ENCODE peak calls at places on chromosome 21, in four cellular contexts. One of them, this sample, is unnamed.

GRCh38 chr21:28518620-28519019 is 474.1 kb downstream of the LTN1 start:
- DNase-seq in H1: no peak
- DNase-seq in K562: no peak
- DNase-seq in SK-N-SH: no peak
- DNase-seq in this sample: no peak

GRCh38 chr21:46637952-46638746 is 2.7 kb downstream of the PRMT2 start:
- DNase-seq in H1: no peak
- DNase-seq in K562: peak; percentile 58
- DNase-seq in SK-N-SH: no peak
- DNase-seq in this sample: no peak

GRCh38 chr21:38802050-38803026 is 3.4 kb upstream of the ETS2 start:
- DNase-seq in H1: no peak
- DNase-seq in K562: no peak
- DNase-seq in SK-N-SH: no peak
- DNase-seq in this sample: no peak

GRCh38 chr21:42830456-42831455 is 48.6 kb downstream of the WDR4 start:
- DNase-seq in H1: peak; percentile 44
- DNase-seq in K562: no peak
- DNase-seq in SK-N-SH: no peak
- DNase-seq in this sample: no peak

GRCh38 chr21:28336299-28336698 is 656.4 kb downstream of the LTN1 start:
- DNase-seq in H1: no peak
- DNase-seq in K562: no peak
- DNase-seq in SK-N-SH: peak; percentile 22
- DNase-seq in this sample: no peak

GRCh38 chr21:15436031-15436430 is 293.8 kb upstream of the USP25 start:
- DNase-seq in H1: no peak
- DNase-seq in K562: no peak
- DNase-seq in SK-N-SH: no peak
- DNase-seq in this sample: no peak

GRCh38 chr21:31220567-31220966 is 123.5 kb downstream of the TIAM1 start:
- DNase-seq in H1: no peak
- DNase-seq in K562: no peak
- DNase-seq in SK-N-SH: no peak
- DNase-seq in this sample: no peak

GRCh38 chr21:28899744-28900143 is 92.9 kb downstream of the LTN1 start:
- DNase-seq in H1: no peak
- DNase-seq in K562: no peak
- DNase-seq in SK-N-SH: no peak
- DNase-seq in this sample: no peak

GRCh38 chr21:38990424-38990794 is 184.7 kb downstream of the ETS2 start:
- DNase-seq in H1: no peak
- DNase-seq in K562: no peak
- DNase-seq in SK-N-SH: peak; percentile 49
- DNase-seq in this sample: no peak

GRCh38 chr21:31447477-31447876 is 103.4 kb upstream of the TIAM1 start:
- DNase-seq in H1: no peak
- DNase-seq in K562: no peak
- DNase-seq in SK-N-SH: no peak
- DNase-seq in this sample: no peak

GRCh38 chr21:38236232-38236631 is 20.6 kb upstream of the KCNJ15 start:
- DNase-seq in H1: no peak
- DNase-seq in K562: no peak
- DNase-seq in SK-N-SH: no peak
- DNase-seq in this sample: no peak

GRCh38 chr21:14080764-14081096 is 130.0 kb downstream of the LIPI start:
- DNase-seq in H1: no peak
- DNase-seq in K562: no peak
- DNase-seq in SK-N-SH: no peak
- DNase-seq in this sample: no peak

GRCh38 chr21:31530918-31531705 is 128.4 kb upstream of the SOD1 start:
- DNase-seq in H1: no peak
- DNase-seq in K562: no peak
- DNase-seq in SK-N-SH: peak; percentile 77
- DNase-seq in this sample: no peak

GRCh38 chr21:15978158-15978805 is 248.5 kb downstream of the USP25 start:
- DNase-seq in H1: no peak
- DNase-seq in K562: no peak
- DNase-seq in SK-N-SH: peak; percentile 22
- DNase-seq in this sample: no peak

GRCh38 chr21:29077651-29078090 is 4.2 kb upstream of the CCT8 start:
- DNase-seq in H1: no peak
- DNase-seq in K562: no peak
- DNase-seq in SK-N-SH: no peak
- DNase-seq in this sample: no peak

GRCh38 chr21:28215214-28215954 is 777.3 kb downstream of the LTN1 start:
- DNase-seq in H1: no peak
- DNase-seq in K562: no peak
- DNase-seq in SK-N-SH: no peak
- DNase-seq in this sample: no peak

GRCh38 chr21:29145354-29145782 is 14.9 kb downstream of the MAP3K7CL start:
- DNase-seq in H1: no peak
- DNase-seq in K562: no peak
- DNase-seq in SK-N-SH: no peak
- DNase-seq in this sample: no peak

GRCh38 chr21:37873655-37874054 is 42.6 kb downstream of the KCNJ6 start:
- DNase-seq in H1: no peak
- DNase-seq in K562: no peak
- DNase-seq in SK-N-SH: no peak
- DNase-seq in this sample: no peak

GRCh38 chr21:46425566-46425965 is 33.1 kb upstream of the DIP2A start:
- DNase-seq in H1: no peak
- DNase-seq in K562: no peak
- DNase-seq in SK-N-SH: no peak
- DNase-seq in this sample: no peak

GRCh38 chr21:31520506-31521163 is 138.9 kb upstream of the SOD1 start:
- DNase-seq in H1: no peak
- DNase-seq in K562: no peak
- DNase-seq in SK-N-SH: no peak
- DNase-seq in this sample: no peak

GRCh38 chr21:43596616-43597015 is 62.7 kb downstream of the HSF2BP start:
- DNase-seq in H1: no peak
- DNase-seq in K562: no peak
- DNase-seq in SK-N-SH: no peak
- DNase-seq in this sample: no peak

GRCh38 chr21:19565587-19565986 is 1162.0 kb upstream of the TMPRSS15 start:
- DNase-seq in H1: no peak
- DNase-seq in K562: no peak
- DNase-seq in SK-N-SH: no peak
- DNase-seq in this sample: no peak

GRCh38 chr21:43590220-43590619 is 69.1 kb downstream of the HSF2BP start:
- DNase-seq in H1: no peak
- DNase-seq in K562: no peak
- DNase-seq in SK-N-SH: no peak
- DNase-seq in this sample: no peak

GRCh38 chr21:38984982-38985422 is 179.3 kb downstream of the ETS2 start:
- DNase-seq in H1: no peak
- DNase-seq in K562: no peak
- DNase-seq in SK-N-SH: peak; percentile 79
- DNase-seq in this sample: no peak

GRCh38 chr21:25561668-25562641 is 45.3 kb downstream of the MRPL39 start:
- DNase-seq in H1: peak; percentile 79
- DNase-seq in K562: no peak
- DNase-seq in SK-N-SH: peak; percentile 18
- DNase-seq in this sample: peak; percentile 74

GRCh38 chr21:23245231-23245630 is 2247.0 kb downstream of the NCAM2 start:
- DNase-seq in H1: no peak
- DNase-seq in K562: no peak
- DNase-seq in SK-N-SH: no peak
- DNase-seq in this sample: no peak

GRCh38 chr21:28235169-28235892 is 757.3 kb downstream of the LTN1 start:
- DNase-seq in H1: no peak
- DNase-seq in K562: no peak
- DNase-seq in SK-N-SH: no peak
- DNase-seq in this sample: peak; percentile 24

GRCh38 chr21:40215941-40216340 is 348.7 kb downstream of the PCP4 start:
- DNase-seq in H1: no peak
- DNase-seq in K562: no peak
- DNase-seq in SK-N-SH: no peak
- DNase-seq in this sample: no peak

GRCh38 chr21:43880111-43880985 is 15.3 kb downstream of the AGPAT3 start:
- DNase-seq in H1: no peak
- DNase-seq in K562: no peak
- DNase-seq in SK-N-SH: no peak
- DNase-seq in this sample: no peak

GRCh38 chr21:44012474-44013379 is 618 bp downstream of the TRAPPC10 start:
- DNase-seq in H1: peak; percentile 96
- DNase-seq in K562: peak; percentile 93
- DNase-seq in SK-N-SH: peak; percentile 84
- DNase-seq in this sample: peak; percentile 88

GRCh38 chr21:28445081-28445830 is 547.4 kb downstream of the LTN1 start:
- DNase-seq in H1: no peak
- DNase-seq in K562: no peak
- DNase-seq in SK-N-SH: no peak
- DNase-seq in this sample: no peak

GRCh38 chr21:32603131-32603530 is 9.0 kb downstream of the CFAP298 start:
- DNase-seq in H1: no peak
- DNase-seq in K562: no peak
- DNase-seq in SK-N-SH: no peak
- DNase-seq in this sample: no peak

GRCh38 chr21:32605469-32605868 is 6.7 kb downstream of the CFAP298 start:
- DNase-seq in H1: no peak
- DNase-seq in K562: no peak
- DNase-seq in SK-N-SH: no peak
- DNase-seq in this sample: no peak

GRCh38 chr21:32599146-32599925 is 12.8 kb downstream of the CFAP298 start:
- DNase-seq in H1: no peak
- DNase-seq in K562: no peak
- DNase-seq in SK-N-SH: no peak
- DNase-seq in this sample: no peak

GRCh38 chr21:32602099-32602498 is 10.1 kb downstream of the CFAP298 start:
- DNase-seq in H1: no peak
- DNase-seq in K562: no peak
- DNase-seq in SK-N-SH: no peak
- DNase-seq in this sample: no peak

DNA sequence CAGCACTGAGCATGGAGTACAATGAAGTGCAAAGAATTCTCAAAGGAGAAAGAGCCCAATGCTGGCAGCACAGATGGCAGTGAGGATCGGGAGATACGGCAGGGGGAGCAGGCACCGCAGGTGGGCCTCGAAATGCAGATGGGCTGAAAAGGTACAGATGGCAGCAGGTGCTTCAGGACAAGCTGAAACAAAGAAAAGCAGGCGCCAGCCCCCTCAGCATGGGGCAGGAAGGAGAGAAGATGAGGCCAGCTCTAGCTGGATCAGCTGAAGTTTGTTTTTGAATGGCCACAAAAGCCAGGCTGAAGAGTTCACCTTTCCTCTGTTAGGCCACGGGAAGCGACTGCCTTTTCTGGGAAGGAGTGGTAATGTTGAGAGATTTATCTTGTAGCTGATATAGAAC is 7.7 kb downstream of the CFAP298 start:
- DNase-seq in H1: peak; percentile 78
- DNase-seq in K562: no peak
- DNase-seq in SK-N-SH: no peak
- DNase-seq in this sample: peak; percentile 87
- TF ChIP-seq TEAD4 in H1: peak; percentile 45
- TF ChIP-seq TEAD4 in K562: no peak
- TF ChIP-seq TEAD4 in SK-N-SH: no peak
- TF ChIP-seq TEAD4 in this sample: no peak

DNA sequence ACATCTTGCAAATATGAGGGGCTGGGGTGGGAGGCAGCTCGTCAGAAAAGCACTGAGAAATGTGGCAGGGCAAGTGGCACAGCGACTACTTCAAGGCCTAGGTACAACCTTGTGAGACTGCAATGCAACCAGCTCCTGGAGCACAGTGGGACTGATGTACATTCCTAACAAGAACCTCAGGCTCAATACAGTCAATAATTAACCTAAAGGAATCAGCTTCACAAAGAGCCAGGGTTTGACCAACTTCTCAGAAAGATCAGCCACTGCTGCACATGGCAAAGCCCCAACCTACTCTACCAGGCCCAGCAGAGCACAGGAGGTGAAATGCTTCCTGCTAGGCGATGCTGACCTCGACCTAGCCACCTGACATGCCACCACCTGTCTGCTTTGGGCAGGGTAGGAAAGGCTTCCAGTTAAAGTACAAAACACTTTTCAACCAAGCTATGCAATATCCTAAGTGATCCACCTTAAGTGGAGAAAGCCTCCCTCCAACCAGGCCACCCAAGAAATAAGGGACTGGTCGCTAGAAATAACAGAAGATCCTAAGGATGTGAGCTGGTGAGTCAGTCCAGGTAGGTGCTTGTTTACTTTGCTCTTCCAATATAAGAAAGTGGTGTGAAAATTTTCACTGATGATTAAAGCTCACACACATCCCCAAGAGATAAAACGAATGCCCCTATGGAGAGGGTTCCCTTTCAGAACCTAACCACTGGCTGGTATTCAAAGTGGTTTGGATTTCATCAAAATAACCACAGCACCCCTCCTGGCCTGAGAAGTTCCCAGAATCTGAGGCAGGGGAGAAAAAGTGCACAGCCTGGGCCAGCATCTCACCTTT is 2.1 kb downstream of the RIPK4 start:
- DNase-seq in H1: no peak
- DNase-seq in K562: no peak
- DNase-seq in SK-N-SH: no peak
- DNase-seq in this sample: no peak
- TF ChIP-seq CTCF in H1: no peak
- TF ChIP-seq CTCF in K562: no peak
- TF ChIP-seq CTCF in SK-N-SH: no peak
- TF ChIP-seq CTCF in this sample: no peak

DNA sequence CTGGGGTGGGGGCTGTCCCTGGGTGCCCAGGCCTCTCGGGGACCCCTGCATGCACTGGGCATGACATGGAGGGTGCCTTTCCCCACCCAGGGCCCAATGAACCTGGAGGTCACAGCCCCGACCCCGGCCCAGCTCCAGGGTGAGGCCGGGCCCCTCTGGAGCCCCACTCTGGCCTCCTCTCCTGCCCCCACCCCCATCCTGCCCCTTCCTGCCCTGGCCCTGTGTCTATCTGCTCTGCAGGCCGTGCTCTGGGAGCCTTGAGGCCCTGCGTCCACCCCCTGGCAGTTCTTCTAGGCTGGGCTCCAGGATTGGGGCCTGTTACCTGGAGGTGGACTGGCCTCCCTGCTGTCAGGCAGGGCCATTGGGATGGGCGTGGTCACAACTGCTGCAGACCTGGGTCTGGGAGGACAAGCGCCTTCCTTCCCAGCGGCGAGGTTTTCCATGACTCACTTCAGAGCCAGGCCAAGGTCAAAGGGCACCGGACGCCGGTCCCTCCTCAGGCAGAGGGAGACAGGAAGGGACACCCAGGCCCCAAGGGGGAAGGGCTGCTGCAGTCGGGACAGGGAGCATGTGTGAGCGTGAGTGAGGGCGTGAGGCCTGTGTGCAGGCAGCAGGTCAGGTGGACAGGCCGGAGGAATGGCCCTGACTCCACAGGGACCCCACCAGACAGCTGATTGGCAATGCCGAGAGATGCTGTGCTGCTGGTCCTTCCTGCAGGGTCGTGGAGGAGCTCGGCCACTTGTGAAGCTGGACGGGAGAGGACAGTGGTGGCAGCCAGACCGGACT is 31.1 kb upstream of the POFUT2 start:
- DNase-seq in H1: no peak
- DNase-seq in K562: peak; percentile 84
- DNase-seq in SK-N-SH: no peak
- DNase-seq in this sample: no peak
- TF ChIP-seq TEAD4 in H1: no peak
- TF ChIP-seq TEAD4 in K562: no peak
- TF ChIP-seq TEAD4 in SK-N-SH: no peak
- TF ChIP-seq TEAD4 in this sample: no peak

GRCh38 chr21:26844258-26845065 is 747 bp downstream of the ADAMTS1 start:
- DNase-seq in H1: peak; percentile 71
- DNase-seq in K562: no peak
- DNase-seq in SK-N-SH: peak; percentile 73
- DNase-seq in this sample: peak; percentile 49
- TF ChIP-seq CTCF in H1: peak; percentile 27
- TF ChIP-seq CTCF in K562: no peak
- TF ChIP-seq CTCF in SK-N-SH: peak; percentile 20
- TF ChIP-seq CTCF in this sample: no peak